ENCODE peak calls at places on chromosomes 1 and 21, in five cellular contexts. O is ELF-1, W is amygdala, G is GM06990, J is anterior cingulate cortex. T is an unnamed sample.
A peak's percentile ranks its signal among the peaks of the same experiment; 100 is the strongest.

GRCh38 chr1:165896277-165896676 is 68.9 kb downstream of the UCK2 start:
- DNase-seq in W (no peak), G (no peak), O (peak; percentile 50), J (no peak), T (no peak)

GRCh38 chr1:42767510-42767924 is 468 bp downstream of the C1orf50 start:
- DNase-seq in W (no peak), O (no peak), G (no peak), J (peak; percentile 50), T (no peak)

GRCh38 chr1:79543435-79543834 is 536.9 kb upstream of the ADGRL4 start:
- DNase-seq in G (no peak), J (no peak), W (no peak), O (no peak), T (no peak)

GRCh38 chr1:27959792-27960603 is at the start of gene XKR8:
- DNase-seq in W (peak; percentile 57), J (peak; percentile 67), G (peak; percentile 87), O (peak; percentile 96), T (peak; percentile 98)

GRCh38 chr1:12456979-12457378 is 161.0 kb downstream of the DHRS3 start:
- DNase-seq in G (no peak), O (no peak), W (no peak), J (no peak), T (no peak)

GRCh38 chr1:112618114-112618720 is 724 bp downstream of the ST7L start:
- DNase-seq in G (no peak), W (no peak), O (no peak), J (no peak), T (peak; percentile 39)

GRCh38 chr1:27660300-27660837 is 11.6 kb downstream of the IFI6 start:
- DNase-seq in W (no peak), G (no peak), J (no peak), O (no peak), T (no peak)

GRCh38 chr1:15124362-15125100 is 29.0 kb upstream of the TMEM51 start:
- DNase-seq in O (peak; percentile 71), G (no peak), J (no peak), W (no peak), T (no peak)

GRCh38 chr1:203036537-203036936 is 10.2 kb downstream of the PPFIA4 start:
- DNase-seq in J (no peak), G (no peak), W (no peak), O (no peak), T (peak; percentile 23)

GRCh38 chr1:159090566-159091546 is 14.3 kb upstream of the AIM2 start:
- DNase-seq in J (no peak), W (no peak), O (no peak), G (no peak), T (no peak)

GRCh38 chr21:31892686-31893085 is 19.9 kb downstream of the HUNK start:
- DNase-seq in J (no peak), W (no peak), O (peak; percentile 74), G (no peak), T (no peak)

GRCh38 chr21:25366116-25366515 is 241.2 kb downstream of the MRPL39 start:
- DNase-seq in G (no peak), J (no peak), W (no peak), O (no peak), T (no peak)

GRCh38 chr1:39391741-39392679 is 99.4 kb upstream of the BMP8A start:
- DNase-seq in G (no peak), W (no peak), J (no peak), O (no peak), T (no peak)

GRCh38 chr21:14763695-14764064 is 217.6 kb upstream of the SAMSN1 start:
- DNase-seq in W (no peak), G (no peak), J (no peak), O (no peak), T (no peak)

GRCh38 chr1:147600119-147601111 is 59.1 kb downstream of the BCL9 start:
- DNase-seq in O (peak; percentile 47), J (no peak), G (no peak), W (no peak), T (no peak)

GRCh38 chr1:117818456-117818855 is 111.0 kb downstream of the GDAP2 start:
- DNase-seq in G (no peak), W (no peak), O (no peak), J (no peak), T (no peak)

GRCh38 chr1:172360511-172360910 is 60.0 kb upstream of the C1orf105 start:
- DNase-seq in G (no peak), W (no peak), J (no peak), O (peak; percentile 70), T (no peak)

GRCh38 chr1:161139765-161140164 is 7.3 kb upstream of the DEDD start:
- DNase-seq in J (no peak), O (no peak), G (no peak), W (no peak), T (peak; percentile 59)

GRCh38 chr1:103525114-103525606 is 339 bp upstream of the RNPC3 start:
- DNase-seq in W (no peak), G (peak; percentile 10), O (peak; percentile 30), J (no peak), T (no peak)

GRCh38 chr1:152697701-152698600 is at the start of gene LCE2A:
- DNase-seq in O (no peak), W (no peak), J (no peak), G (no peak), T (no peak)